ENCODE peak calls at places on chromosomes 4 and X, in seven cellular contexts. J is activated effector memory CD4-positive, alpha-beta T cell treated with Interleukin-2 at 50 U/mL for 16 hours; X is GF-D8; M is AG09309; L is mesenchymal stem cell; P is stimulated activated CD4-positive, alpha-beta T cell treated with anti-CD3 and anti-CD28 coated beads, Interleukin-1b, Interleukin-23, amount 100 ng/mL, for 48 hours; S is sciatic nerve. U is an unnamed sample.

GRCh38 chr4:41477200-41477910 is 60.6 kb upstream of the LIMCH1 start:
- DNase-seq in J (no peak), X (no peak), M (no peak), L (no peak), P (no peak), S (no peak), U (no peak)

GRCh38 chr4:118327554-118328241 is 25.1 kb downstream of the PRSS12 start:
- DNase-seq in J (no peak), X (no peak), M (peak; percentile 84), L (no peak), P (no peak), S (no peak), U (peak; percentile 51)

GRCh38 chr4:95585016-95585695 is 36.4 kb upstream of the UNC5C start:
- DNase-seq in J (no peak), X (no peak), M (no peak), L (no peak), P (no peak), S (no peak), U (no peak)

GRCh38 chr4:121950212-121950679 is 1.6 kb downstream of the TRPC3 start:
- DNase-seq in J (peak; percentile 75), X (no peak), M (peak; percentile 13), L (peak; percentile 80), P (peak; percentile 86), S (peak; percentile 92), U (peak; percentile 84)

GRCh38 chr4:85833311-85833710 is 358.4 kb downstream of the ARHGAP24 start:
- DNase-seq in J (no peak), X (no peak), M (no peak), L (no peak), P (no peak), S (no peak), U (no peak)

GRCh38 chrX:119398587-119398973 is 556 bp upstream of the SLC25A43 start:
- DNase-seq in J (no peak), X (no peak), M (no peak), L (peak; percentile 24), P (no peak), S (no peak), U (peak; percentile 55)

GRCh38 chr4:121989715-121990114 is 37.9 kb upstream of the TRPC3 start:
- DNase-seq in J (no peak), X (no peak), M (peak; percentile 16), L (no peak), P (no peak), S (no peak), U (peak; percentile 73)

GRCh38 chrX:40155617-40156471 is 58.1 kb upstream of the BCOR start:
- DNase-seq in J (no peak), X (no peak), M (no peak), L (no peak), P (no peak), S (no peak), U (no peak)

GRCh38 chrX:138711399-138712347 is at the start of gene FGF13:
- DNase-seq in J (no peak), X (no peak), M (no peak), L (no peak), P (no peak), S (peak; percentile 51), U (no peak)

GRCh38 chrX:72107841-72108590 is 23.7 kb downstream of the RTL5 start:
- DNase-seq in J (no peak), X (no peak), M (no peak), L (no peak), P (no peak), S (no peak), U (no peak)

GRCh38 chr4:6526696-6527095 is 48.3 kb upstream of the MAN2B2 start:
- DNase-seq in J (no peak), X (no peak), M (no peak), L (no peak), P (no peak), S (no peak), U (no peak)

GRCh38 chr4:38166768-38167167 is 206.6 kb downstream of the PTTG2 start:
- DNase-seq in J (no peak), X (peak; percentile 35), M (no peak), L (no peak), P (no peak), S (no peak), U (peak; percentile 60)

GRCh38 chr4:37995981-37996770 is 36.0 kb downstream of the PTTG2 start:
- DNase-seq in J (no peak), X (no peak), M (no peak), L (no peak), P (no peak), S (no peak), U (no peak)

GRCh38 chr4:110636677-110637407 is 14.0 kb upstream of the PITX2 start:
- DNase-seq in J (no peak), X (no peak), M (peak; percentile 60), L (peak; percentile 83), P (no peak), S (no peak), U (peak; percentile 90)

GRCh38 chr4:74018771-74019170 is 19.7 kb downstream of the CXCL3 start:
- DNase-seq in J (no peak), X (no peak), M (no peak), L (no peak), P (no peak), S (no peak), U (no peak)

GRCh38 chr4:140834866-140835495 is 78.8 kb upstream of the TBC1D9 start:
- DNase-seq in J (no peak), X (no peak), M (no peak), L (no peak), P (no peak), S (no peak), U (no peak)

GRCh38 chrX:113892401-113892800 is 691.5 kb upstream of the HTR2C start:
- DNase-seq in J (no peak), X (no peak), M (no peak), L (no peak), P (no peak), S (no peak), U (no peak)

GRCh38 chr4:100294356-100294755 is 104.1 kb upstream of the DDIT4L start:
- DNase-seq in J (no peak), X (no peak), M (peak; percentile 42), L (no peak), P (no peak), S (no peak), U (no peak)

GRCh38 chr4:4985036-4985435 is 34.2 kb downstream of the CYTL1 start:
- DNase-seq in J (no peak), X (no peak), M (no peak), L (no peak), P (no peak), S (no peak), U (no peak)

GRCh38 chrX:144637731-144638130 is 609.6 kb upstream of the SPANXN1 start:
- DNase-seq in J (no peak), X (no peak), M (no peak), L (no peak), P (no peak), S (no peak), U (no peak)

GRCh38 chr4:77798385-77798784 is 20.8 kb downstream of the CNOT6L start:
- DNase-seq in J (no peak), X (no peak), M (no peak), L (no peak), P (no peak), S (no peak), U (no peak)

GRCh38 chr4:917992-918391 is 14.1 kb downstream of the GAK start:
- DNase-seq in J (no peak), X (no peak), M (no peak), L (no peak), P (no peak), S (no peak), U (no peak)

GRCh38 chr4:73446336-73446938 is 10.4 kb downstream of the AFP start:
- DNase-seq in J (no peak), X (peak; percentile 4), M (no peak), L (peak; percentile 60), P (no peak), S (no peak), U (peak; percentile 48)

GRCh38 chrX:46730765-46731164 is 28.2 kb downstream of the SLC9A7 start:
- DNase-seq in J (no peak), X (no peak), M (no peak), L (no peak), P (no peak), S (no peak), U (peak; percentile 11)

GRCh38 chrX:118181030-118181429 is 64.4 kb upstream of the KLHL13 start:
- DNase-seq in J (no peak), X (no peak), M (no peak), L (no peak), P (no peak), S (no peak), U (no peak)

GRCh38 chr4:1215347-1216075 is 33.4 kb downstream of the CTBP1 start:
- DNase-seq in J (no peak), X (no peak), M (no peak), L (no peak), P (no peak), S (no peak), U (no peak)

GRCh38 chr4:109873791-109874514 is 26.0 kb downstream of the LRIT3 start:
- DNase-seq in J (no peak), X (no peak), M (peak; percentile 3), L (no peak), P (no peak), S (no peak), U (no peak)

GRCh38 chrX:10103023-10103422 is 53.8 kb upstream of the CLCN4 start:
- DNase-seq in J (no peak), X (no peak), M (peak; percentile 77), L (peak; percentile 86), P (no peak), S (no peak), U (peak; percentile 70)

GRCh38 chr4:75727073-75727472 is 2.7 kb downstream of the USO1 start:
- DNase-seq in J (no peak), X (no peak), M (no peak), L (no peak), P (no peak), S (no peak), U (peak; percentile 43)

GRCh38 chrX:133838761-133839676 is 146.4 kb downstream of the GPC3 start:
- DNase-seq in J (no peak), X (no peak), M (no peak), L (peak; percentile 48), P (peak; percentile 1), S (no peak), U (peak; percentile 32)

GRCh38 chr4:8345946-8346814 is 76.6 kb downstream of the HTRA3 start:
- DNase-seq in J (no peak), X (no peak), M (no peak), L (no peak), P (no peak), S (peak; percentile 50), U (no peak)

GRCh38 chr4:19402666-19403065 is 849.0 kb upstream of the SLIT2 start:
- DNase-seq in J (no peak), X (no peak), M (no peak), L (no peak), P (no peak), S (no peak), U (no peak)

GRCh38 chr4:171101845-171102244 is 711.4 kb upstream of the GALNTL6 start:
- DNase-seq in J (no peak), X (no peak), M (no peak), L (no peak), P (no peak), S (no peak), U (no peak)

GRCh38 chrX:28312965-28313364 is 274.3 kb upstream of the IL1RAPL1 start:
- DNase-seq in J (no peak), X (no peak), M (no peak), L (no peak), P (no peak), S (no peak), U (no peak)

GRCh38 chr4:154618708-154619315 is 6.4 kb upstream of the FGG start:
- DNase-seq in J (peak; percentile 5), X (no peak), M (no peak), L (peak; percentile 38), P (peak; percentile 40), S (peak; percentile 67), U (peak; percentile 55)

GRCh38 chr4:22607382-22607781 is 85.4 kb upstream of the GBA3 start:
- DNase-seq in J (no peak), X (peak; percentile 15), M (peak; percentile 0), L (peak; percentile 28), P (peak; percentile 66), S (peak; percentile 61), U (peak; percentile 42)

GRCh38 chr4:20292739-20293138 is 41.0 kb downstream of the SLIT2 start:
- DNase-seq in J (no peak), X (no peak), M (no peak), L (no peak), P (no peak), S (no peak), U (no peak)

GRCh38 chr4:4995103-4995761 is 24.0 kb downstream of the CYTL1 start:
- DNase-seq in J (no peak), X (no peak), M (no peak), L (peak; percentile 67), P (peak; percentile 44), S (peak; percentile 85), U (peak; percentile 68)